ENCODE peak calls at places on chromosomes 13 and 19, in five cellular contexts. One of them, this sample, is unnamed.

GRCh38 chr19:12665281-12665573 is 1.3 kb downstream of the MAN2B1 start:
- DNase-seq in uterus: no peak
- DNase-seq in HEK293T: no peak
- DNase-seq in NCI-H1105: no peak
- DNase-seq in mesothelial cell of epicardium: no peak
- DNase-seq in this sample: no peak

GRCh38 chr19:43790587-43790986 is 9.8 kb upstream of the KCNN4 start:
- DNase-seq in uterus: no peak
- DNase-seq in HEK293T: no peak
- DNase-seq in NCI-H1105: no peak
- DNase-seq in mesothelial cell of epicardium: no peak
- DNase-seq in this sample: no peak

GRCh38 chr19:46859637-46860124 is 1.1 kb upstream of the ARHGAP35 start:
- DNase-seq in uterus: peak
- DNase-seq in HEK293T: no peak
- DNase-seq in NCI-H1105: peak
- DNase-seq in mesothelial cell of epicardium: no peak
- DNase-seq in this sample: peak

GRCh38 chr19:11166281-11167142 is 10.9 kb upstream of the SPC24 start:
- DNase-seq in uterus: peak
- DNase-seq in HEK293T: no peak
- DNase-seq in NCI-H1105: no peak
- DNase-seq in mesothelial cell of epicardium: no peak
- DNase-seq in this sample: no peak

GRCh38 chr19:30444253-30444671 is 72.1 kb downstream of the ZNF536 start:
- DNase-seq in uterus: no peak
- DNase-seq in HEK293T: no peak
- DNase-seq in NCI-H1105: no peak
- DNase-seq in mesothelial cell of epicardium: no peak
- DNase-seq in this sample: no peak

GRCh38 chr13:100213576-100213975 is 124.7 kb downstream of the PCCA start:
- DNase-seq in uterus: no peak
- DNase-seq in HEK293T: no peak
- DNase-seq in NCI-H1105: no peak
- DNase-seq in mesothelial cell of epicardium: no peak
- DNase-seq in this sample: no peak

GRCh38 chr19:8512991-8513686 is 828 bp downstream of the ZNF414 start:
- DNase-seq in uterus: no peak
- DNase-seq in HEK293T: peak
- DNase-seq in NCI-H1105: no peak
- DNase-seq in mesothelial cell of epicardium: no peak
- DNase-seq in this sample: no peak

GRCh38 chr19:48239582-48240141 is 16.1 kb downstream of the CARD8 start:
- DNase-seq in uterus: no peak
- DNase-seq in HEK293T: no peak
- DNase-seq in NCI-H1105: no peak
- DNase-seq in mesothelial cell of epicardium: no peak
- DNase-seq in this sample: no peak

GRCh38 chr19:13154241-13154778 is 4.1 kb downstream of the IER2 start:
- DNase-seq in uterus: peak
- DNase-seq in HEK293T: no peak
- DNase-seq in NCI-H1105: no peak
- DNase-seq in mesothelial cell of epicardium: no peak
- DNase-seq in this sample: peak

GRCh38 chr19:2561895-2562294 is 86.0 kb downstream of the GADD45B start:
- DNase-seq in uterus: no peak
- DNase-seq in HEK293T: no peak
- DNase-seq in NCI-H1105: no peak
- DNase-seq in mesothelial cell of epicardium: no peak
- DNase-seq in this sample: no peak

GRCh38 chr13:78326608-78327007 is 276.7 kb downstream of the POU4F1 start:
- DNase-seq in uterus: no peak
- DNase-seq in HEK293T: no peak
- DNase-seq in NCI-H1105: no peak
- DNase-seq in mesothelial cell of epicardium: no peak
- DNase-seq in this sample: no peak

GRCh38 chr19:50522881-50523280 is 9.2 kb upstream of the ASPDH start:
- DNase-seq in uterus: no peak
- DNase-seq in HEK293T: no peak
- DNase-seq in NCI-H1105: no peak
- DNase-seq in mesothelial cell of epicardium: no peak
- DNase-seq in this sample: no peak

GRCh38 chr13:93230466-93230865 is 3.9 kb downstream of the GPC6 start:
- DNase-seq in uterus: no peak
- DNase-seq in HEK293T: no peak
- DNase-seq in NCI-H1105: no peak
- DNase-seq in mesothelial cell of epicardium: no peak
- DNase-seq in this sample: no peak

GRCh38 chr13:51783432-51784094 is 20.4 kb downstream of the DHRS12 start:
- DNase-seq in uterus: no peak
- DNase-seq in HEK293T: no peak
- DNase-seq in NCI-H1105: no peak
- DNase-seq in mesothelial cell of epicardium: no peak
- DNase-seq in this sample: no peak

GRCh38 chr13:44932850-44933251 is 56.4 kb downstream of the NUFIP1 start:
- DNase-seq in uterus: peak
- DNase-seq in HEK293T: no peak
- DNase-seq in NCI-H1105: no peak
- DNase-seq in mesothelial cell of epicardium: no peak
- DNase-seq in this sample: no peak